ENCODE peak calls at places on chromosomes 6 and 20, in six cellular contexts. Y is IMR-90, N is H9, K is mesenchymal stem cell, D is H1, E is neuronal stem cell. U is an unnamed sample.

GRCh38 chr6:125858427-125859320 is 67.9 kb downstream of the NCOA7 start:
- DNase-seq in Y (peak; percentile 80), N (peak; percentile 87), K (peak; percentile 83), D (peak; percentile 68), E (peak; percentile 62), U (peak; percentile 81)

GRCh38 chr20:57218489-57218888 is 48.0 kb downstream of the BMP7 start:
- DNase-seq in Y (no peak), N (no peak), K (no peak), D (no peak), E (no peak), U (no peak)

GRCh38 chr6:143441010-143441409 is 9.5 kb downstream of the ADAT2 start:
- DNase-seq in Y (no peak), N (no peak), K (no peak), D (no peak), E (no peak), U (no peak)

GRCh38 chr6:4224082-4224978 is 89.0 kb upstream of the ECI2 start:
- DNase-seq in Y (peak; percentile 51), N (no peak), K (peak; percentile 62), D (no peak), E (no peak), U (peak; percentile 4)

GRCh38 chr6:108242259-108242658 is 18.6 kb downstream of the SNX3 start:
- DNase-seq in Y (no peak), N (no peak), K (no peak), D (no peak), E (no peak), U (no peak)

GRCh38 chr20:43571310-43571709 is 12.5 kb downstream of the SGK2 start:
- DNase-seq in Y (no peak), N (no peak), K (no peak), D (no peak), E (no peak), U (no peak)

GRCh38 chr6:113564401-113565161 is 292.6 kb upstream of the MARCKS start:
- DNase-seq in Y (peak; percentile 92), N (peak; percentile 94), K (peak; percentile 99), D (peak; percentile 69), E (peak; percentile 50), U (peak; percentile 32)

GRCh38 chr6:169795196-169795595 is 43.8 kb downstream of the ERMARD start:
- DNase-seq in Y (no peak), N (no peak), K (no peak), D (no peak), E (no peak), U (no peak)

GRCh38 chr6:97026298-97026697 is 101.8 kb downstream of the KLHL32 start:
- DNase-seq in Y (no peak), N (no peak), K (no peak), D (no peak), E (no peak), U (no peak)

GRCh38 chr6:257774-258173 is 34.5 kb upstream of the DUSP22 start:
- DNase-seq in Y (no peak), N (no peak), K (no peak), D (no peak), E (no peak), U (no peak)
- H3K4me1 ChIP-seq in Y (no peaks in the 10 kb centered on the region), N (no peaks in the 10 kb centered on the region), K (no peaks in the 10 kb centered on the region), D (no peaks in the 10 kb centered on the region), E (no peaks in the 10 kb centered on the region), U (no peaks in the 10 kb centered on the region)

DNA sequence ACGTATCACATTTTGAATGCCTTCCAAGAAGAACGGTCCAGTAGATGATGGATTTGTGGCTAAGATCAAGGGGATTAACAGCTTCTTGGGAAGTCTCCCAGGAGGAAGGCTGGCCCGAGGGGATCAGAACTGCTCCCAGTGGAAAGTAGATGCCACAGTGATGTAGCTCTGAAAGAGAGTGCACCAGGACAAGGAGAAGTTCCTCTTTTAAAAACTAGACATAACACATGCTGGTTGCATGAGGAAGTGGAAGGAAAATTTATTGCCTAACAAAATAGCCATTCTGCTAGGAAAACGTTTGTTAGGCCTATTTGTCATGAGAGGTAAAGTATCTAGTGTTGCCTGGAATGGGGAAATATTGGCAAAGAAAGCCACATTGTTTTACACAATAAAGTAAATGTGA is 87.8 kb downstream of the CDH26 start:
- DNase-seq in Y (peak; percentile 72), N (no peak), K (peak; percentile 12), D (no peak), E (no peak), U (no peak)
- H4K91ac ChIP-seq in Y (no peak overlapping the region), N (no peak overlapping the region), K (no peak overlapping the region), D (no peak overlapping the region), E (no peak overlapping the region), U (no peak overlapping the region)

GRCh38 chr20:47338131-47338628 is 18.3 kb downstream of the ZMYND8 start:
- DNase-seq in Y (no peak), N (no peak), K (no peak), D (no peak), E (no peak), U (no peak)

GRCh38 chr20:47347661-47348462 is 8.6 kb downstream of the ZMYND8 start:
- DNase-seq in Y (no peak), N (no peak), K (no peak), D (no peak), E (no peak), U (no peak)

GRCh38 chr20:47345214-47345613 is 11.3 kb downstream of the ZMYND8 start:
- DNase-seq in Y (no peak), N (no peak), K (no peak), D (no peak), E (no peak), U (no peak)

GRCh38 chr20:47346172-47346571 is 10.3 kb downstream of the ZMYND8 start:
- DNase-seq in Y (no peak), N (no peak), K (no peak), D (no peak), E (no peak), U (no peak)

DNA sequence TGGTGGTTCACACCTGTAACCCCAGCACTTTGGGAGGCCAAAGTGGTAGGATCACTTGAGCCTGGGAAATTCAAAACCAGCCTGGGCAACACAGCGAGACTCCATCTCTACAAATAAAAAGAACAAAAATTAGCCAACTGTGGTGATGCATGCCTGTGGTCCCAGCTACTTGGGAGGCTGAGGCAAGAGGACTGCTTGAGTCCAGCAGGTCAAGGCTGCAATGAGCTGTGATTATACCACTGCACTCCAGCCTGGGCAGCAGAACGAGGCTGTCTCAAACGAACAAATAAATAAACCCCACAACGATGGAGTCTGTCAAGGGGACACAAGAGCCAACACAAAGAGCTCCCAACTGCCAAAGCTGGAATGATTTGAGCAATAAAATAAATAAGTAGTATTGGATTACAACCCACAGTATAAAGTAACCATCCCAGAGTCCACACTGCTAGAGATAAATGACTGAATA is 13.5 kb downstream of the ZMYND8 start:
- DNase-seq in Y (peak; percentile 62), N (no peak), K (peak; percentile 26), D (no peak), E (no peak), U (no peak)
- H3K4me1 ChIP-seq in Y (peaks cover 4% of the 10 kb centered on the region), N (peaks cover 18% of the 10 kb centered on the region), K (peaks cover 13% of the 10 kb centered on the region), D (peaks cover 11% of the 10 kb centered on the region), E (peaks cover 20% of the 10 kb centered on the region), U (peaks cover 27% of the 10 kb centered on the region)

GRCh38 chr20:1830240-1830639 is 65.0 kb upstream of the SIRPA start:
- DNase-seq in Y (peak; percentile 99), N (no peak), K (peak; percentile 94), D (no peak), E (no peak), U (peak; percentile 97)
- H4K91ac ChIP-seq in Y (peak overlapping the region; percentile 91), N (no peak overlapping the region), K (no peak overlapping the region), D (no peak overlapping the region), E (no peak overlapping the region), U (no peak overlapping the region)

GRCh38 chr6:37515712-37516075 is 16.0 kb upstream of the CCDC167 start:
- DNase-seq in Y (no peak), N (no peak), K (no peak), D (no peak), E (no peak), U (no peak)

GRCh38 chr6:37514840-37515239 is 15.1 kb upstream of the CCDC167 start:
- DNase-seq in Y (no peak), N (no peak), K (no peak), D (no peak), E (no peak), U (peak; percentile 38)

GRCh38 chr6:37516920-37517405 is 17.3 kb upstream of the CCDC167 start:
- DNase-seq in Y (no peak), N (no peak), K (no peak), D (no peak), E (no peak), U (no peak)

GRCh38 chr6:37517411-37517812 is 17.7 kb upstream of the CCDC167 start:
- DNase-seq in Y (no peak), N (no peak), K (no peak), D (no peak), E (no peak), U (no peak)

DNA sequence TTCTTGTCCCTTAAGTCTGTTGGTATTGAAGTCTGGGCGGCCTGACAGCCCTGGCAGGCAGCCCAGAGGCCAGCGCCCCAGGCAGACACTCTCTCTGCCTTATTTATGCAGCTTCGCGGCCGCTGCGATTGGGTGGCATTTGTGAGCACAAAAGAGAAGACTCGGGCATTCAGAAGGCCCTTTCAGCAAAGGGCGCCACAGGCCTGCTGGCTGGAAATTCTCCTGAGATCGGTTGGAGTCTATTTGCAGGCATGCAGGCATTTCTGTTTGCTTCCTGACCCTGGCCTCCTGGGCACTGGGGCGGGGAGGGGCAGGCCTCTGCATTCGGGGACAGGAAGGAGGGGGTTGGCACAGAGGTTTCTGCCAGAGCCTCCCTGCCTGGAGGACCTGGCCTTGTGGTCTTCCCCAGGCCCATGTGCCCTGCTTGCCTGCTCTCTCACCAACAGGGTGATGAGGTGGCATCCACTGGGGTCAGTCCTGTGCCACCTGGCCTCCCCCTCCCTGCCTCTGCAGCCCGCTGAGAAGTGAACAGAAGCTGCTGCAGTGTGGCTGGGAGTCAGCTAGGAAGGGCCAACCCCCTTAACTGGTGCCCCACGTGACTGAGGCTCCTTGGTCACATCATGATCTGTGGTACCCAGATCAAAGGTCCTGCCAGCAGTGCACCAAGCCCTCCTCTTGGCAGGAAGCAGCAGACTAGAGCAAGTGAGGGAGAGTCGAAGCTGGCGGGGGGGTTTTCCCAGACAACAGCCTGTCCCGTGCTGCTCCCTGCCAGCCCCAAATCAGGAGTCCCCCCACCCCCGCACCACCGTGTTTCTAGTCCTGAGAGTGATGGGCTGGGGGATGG is 16.6 kb upstream of the CCDC167 start:
- DNase-seq in Y (no peak), N (peak; percentile 60), K (no peak), D (no peak), E (no peak), U (no peak)
- H3K4me1 ChIP-seq in Y (peaks cover 3% of the 10 kb centered on the region), N (peaks cover 10% of the 10 kb centered on the region), K (peaks cover 22% of the 10 kb centered on the region), D (peaks cover 44% of the 10 kb centered on the region), E (peaks cover 40% of the 10 kb centered on the region), U (peaks cover 18% of the 10 kb centered on the region)

DNA sequence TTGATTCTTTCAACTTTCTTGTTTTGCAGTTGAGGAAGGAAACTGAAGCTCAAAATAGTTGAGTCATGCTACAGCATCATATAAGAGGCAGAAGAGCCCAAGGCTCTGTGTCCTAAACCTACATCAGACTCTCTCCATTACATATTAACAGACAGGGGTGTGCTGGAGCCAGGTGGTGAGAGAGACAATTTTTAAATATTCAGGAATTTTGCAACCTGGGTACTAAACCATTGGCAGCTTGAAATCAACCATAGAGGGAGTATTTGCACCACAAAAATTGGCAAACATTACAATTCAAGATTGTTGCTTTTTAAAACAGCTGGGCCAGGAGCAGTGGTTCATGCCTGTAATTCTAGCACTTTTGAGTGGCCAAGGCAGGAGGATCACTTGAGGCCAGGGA is 65.8 kb upstream of the SOX4 start:
- DNase-seq in Y (no peak), N (no peak), K (no peak), D (no peak), E (no peak), U (no peak)
- H4K91ac ChIP-seq in Y (no peak overlapping the region), N (no peak overlapping the region), K (no peak overlapping the region), D (no peak overlapping the region), E (no peak overlapping the region), U (no peak overlapping the region)

U was measured in trophoblast cell.